ENCODE peak calls at places on chromosomes 6 and 20, in five cellular contexts. O is GM12865, T is fibroblast of mammary gland, K is right cardiac atrium, M is adrenal gland. N is an unnamed sample.

GRCh38 chr6:12555267-12555666 is 161.3 kb upstream of the PHACTR1 start:
- DNase-seq in M (no peak), K (no peak), O (no peak), T (peak), N (no peak)

GRCh38 chr6:122780114-122780513 is 598 bp downstream of the FABP7 start:
- DNase-seq in O (no peak), K (no peak), T (no peak), M (no peak), N (no peak)

GRCh38 chr6:33770116-33770832 is 18.7 kb downstream of the LEMD2 start:
- DNase-seq in M (no peak), T (no peak), K (peak), O (no peak), N (no peak)

GRCh38 chr6:46940433-46941226 is 18.9 kb upstream of the ADGRF5 start:
- DNase-seq in K (no peak), M (no peak), T (no peak), O (no peak), N (no peak)

GRCh38 chr20:7195704-7196103 is 428.2 kb downstream of the BMP2 start:
- DNase-seq in K (no peak), T (peak), M (no peak), O (no peak), N (no peak)

GRCh38 chr6:34661379-34661778 is 35.2 kb downstream of the ILRUN start:
- DNase-seq in O (no peak), T (no peak), K (no peak), M (no peak), N (no peak)

GRCh38 chr6:33787336-33787953 is 1.5 kb downstream of the LEMD2 start:
- DNase-seq in O (no peak), T (peak), K (no peak), M (peak), N (no peak)

GRCh38 chr6:149129401-149130077 is 188.0 kb upstream of the TAB2 start:
- DNase-seq in M (peak), T (peak), O (peak), K (peak), N (no peak)

GRCh38 chr6:116364361-116364760 is 6.4 kb upstream of the DSE start:
- DNase-seq in M (no peak), T (no peak), O (no peak), K (no peak), N (no peak)

GRCh38 chr20:10565191-10565921 is 108.4 kb downstream of the JAG1 start:
- DNase-seq in O (no peak), K (peak), T (peak), M (peak), N (no peak)

GRCh38 chr20:57445298-57445697 is 54.1 kb downstream of the RBM38 start:
- DNase-seq in K (peak), M (no peak), O (no peak), T (peak), N (no peak)

GRCh38 chr6:121033091-121033490 is 301.2 kb downstream of the TBC1D32 start:
- DNase-seq in O (no peak), M (no peak), T (no peak), K (no peak), N (no peak)

GRCh38 chr20:3068986-3069900 is 2.2 kb upstream of the OXT start:
- DNase-seq in T (peak), M (peak), O (peak), K (no peak), N (no peak)

GRCh38 chr20:20549267-20549612 is 163.2 kb downstream of the RALGAPA2 start:
- DNase-seq in K (no peak), O (no peak), M (no peak), T (peak), N (peak)

GRCh38 chr6:7720346-7720745 is 5.6 kb upstream of the BMP6 start:
- DNase-seq in T (no peak), K (no peak), O (no peak), M (no peak), N (no peak)

GRCh38 chr20:55881204-55881603 is 124.1 kb downstream of the CBLN4 start:
- DNase-seq in T (no peak), M (no peak), K (no peak), O (no peak), N (no peak)

GRCh38 chr6:44451803-44452690 is 64.5 kb downstream of the CDC5L start:
- DNase-seq in K (no peak), O (no peak), M (no peak), T (peak), N (no peak)

GRCh38 chr6:6556738-6557503 is 31.6 kb upstream of the LY86 start:
- DNase-seq in M (peak), K (no peak), O (peak), T (peak), N (peak)

GRCh38 chr6:150202404-150202803 is 59.6 kb downstream of the PPP1R14C start:
- DNase-seq in T (peak), K (no peak), O (no peak), M (no peak), N (no peak)

GRCh38 chr6:118867181-118867580 is 26.8 kb upstream of the ASF1A start:
- DNase-seq in M (no peak), K (no peak), T (peak), O (no peak), N (no peak)

GRCh38 chr20:33162753-33163152 is 5.2 kb upstream of the BPIFA2 start:
- DNase-seq in O (peak), K (no peak), T (no peak), M (no peak), N (no peak)

GRCh38 chr6:4358414-4359107 is 223.2 kb upstream of the ECI2 start:
- DNase-seq in T (peak), K (peak), O (no peak), M (peak), N (peak)

GRCh38 chr6:71886184-71887005 is at the start of gene RIMS1:
- DNase-seq in O (peak), M (peak), T (no peak), K (peak), N (peak)

GRCh38 chr6:16130437-16130891 is 1.6 kb downstream of the MYLIP start:
- DNase-seq in T (no peak), O (no peak), K (no peak), M (no peak), N (peak)

GRCh38 chr6:9461161-9461560 is 953.7 kb downstream of the TFAP2A start:
- DNase-seq in O (no peak), T (no peak), K (no peak), M (no peak), N (no peak)

GRCh38 chr6:25026723-25027122 is 91.0 kb upstream of the RIPOR2 start:
- DNase-seq in K (no peak), M (no peak), T (no peak), O (no peak), N (no peak)

GRCh38 chr6:160357088-160357487 is 8.9 kb downstream of the SLC22A3 start:
- DNase-seq in M (no peak), K (no peak), T (no peak), O (no peak), N (no peak)

GRCh38 chr6:30875244-30876038 is 8.9 kb upstream of the DDR1 start:
- DNase-seq in M (no peak), O (no peak), K (no peak), T (no peak), N (no peak)

GRCh38 chr6:12261502-12261901 is 28.7 kb upstream of the EDN1 start:
- DNase-seq in M (no peak), O (peak), T (no peak), K (no peak), N (no peak)

GRCh38 chr6:69098910-69099309 is 463.8 kb downstream of the ADGRB3 start:
- DNase-seq in M (no peak), T (no peak), K (no peak), O (no peak), N (no peak)
- H3K4me3 ChIP-seq in M (no peak), T (no peak), K (no peak), O (no peak), N (no peak)

GRCh38 chr6:28207244-28208179 is 17.6 kb upstream of the ZSCAN9 start:
- DNase-seq in K (peak), O (peak), T (peak), M (no peak), N (peak)
- H3K4me3 ChIP-seq in K (peak), O (peak), T (peak), M (no peak), N (no peak)

GRCh38 chr20:5077761-5078387 is 41.9 kb downstream of the PCNA start:
- DNase-seq in K (no peak), M (no peak), T (no peak), O (peak), N (no peak)
- H3K4me3 ChIP-seq in K (peak), M (no peak), T (no peak), O (no peak), N (no peak)

GRCh38 chr6:127176175-127176574 is 57.7 kb downstream of the RSPO3 start:
- DNase-seq in M (no peak), O (no peak), K (no peak), T (peak), N (no peak)

GRCh38 chr6:127177929-127178231 is 59.4 kb downstream of the RSPO3 start:
- DNase-seq in K (no peak), M (no peak), O (no peak), T (no peak), N (no peak)

GRCh38 chr6:127180421-127180820 is 62.0 kb downstream of the RSPO3 start:
- DNase-seq in K (no peak), O (no peak), T (peak), M (no peak), N (no peak)

GRCh38 chr6:127178746-127179145 is 60.3 kb downstream of the RSPO3 start:
- DNase-seq in M (no peak), K (no peak), O (no peak), T (peak), N (no peak)

GRCh38 chr6:127177030-127177928 is 58.8 kb downstream of the RSPO3 start:
- DNase-seq in M (no peak), O (no peak), T (peak), K (no peak), N (no peak)
- H3K4me3 ChIP-seq in M (no peak), O (no peak), T (no peak), K (no peak), N (no peak)

GRCh38 chr20:64057628-64058498 is 5.1 kb upstream of the TCEA2 start:
- DNase-seq in K (peak), O (peak), M (peak), T (peak), N (peak)
- H3K4me3 ChIP-seq in K (peak), O (no peak), M (no peak), T (no peak), N (no peak)

DNA sequence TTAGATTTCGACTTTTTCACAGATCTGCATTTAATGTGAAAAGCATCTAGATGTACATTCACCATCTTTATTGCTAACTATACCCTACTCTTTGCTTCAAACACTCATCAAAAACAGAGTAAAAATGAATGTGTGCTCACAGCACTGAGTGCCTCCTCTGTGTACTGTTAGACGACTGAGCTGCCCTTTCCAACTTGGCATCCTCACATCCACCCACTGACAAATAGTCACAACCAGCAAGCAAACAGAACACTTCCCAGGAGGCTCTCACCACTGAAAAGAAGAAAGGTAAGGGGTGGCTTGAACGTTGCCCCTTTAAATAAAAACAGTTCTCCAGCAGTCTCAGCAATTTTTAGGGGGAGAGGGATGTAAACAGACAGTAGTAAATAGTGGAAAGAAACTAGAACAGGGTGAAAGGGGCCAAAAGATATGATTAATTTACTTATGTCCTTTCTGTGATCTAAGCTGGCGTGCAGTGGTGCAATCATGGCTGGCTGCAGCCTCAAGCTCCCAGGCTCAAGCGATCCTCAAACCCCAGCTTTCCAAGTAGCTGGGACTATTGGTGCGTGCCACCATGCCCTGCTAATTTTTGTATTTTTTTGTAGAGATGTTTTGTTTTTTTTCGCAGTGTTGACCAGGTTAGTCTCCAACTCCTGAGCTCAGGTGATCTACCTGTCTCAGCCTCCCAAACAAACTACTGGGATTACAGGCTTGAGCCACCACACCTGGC is 48.7 kb downstream of the IPCEF1 start:
- DNase-seq in O (no peak), K (no peak), T (no peak), M (no peak), N (no peak)
- H3K4me3 ChIP-seq in O (no peak), K (no peak), T (no peak), M (no peak), N (no peak)

GRCh38 chr20:63640086-63640485 is 13.1 kb downstream of the STMN3 start:
- DNase-seq in M (no peak), T (no peak), K (peak), O (no peak), N (no peak)

GRCh38 chr20:63633732-63634131 is 6.8 kb upstream of the GMEB2 start:
- DNase-seq in M (no peak), K (peak), T (no peak), O (no peak), N (no peak)

GRCh38 chr20:63636752-63637633 is 10.1 kb upstream of the GMEB2 start:
- DNase-seq in K (peak), O (no peak), M (no peak), T (peak), N (no peak)

GRCh38 chr20:63639093-63639860 is 12.4 kb upstream of the GMEB2 start:
- DNase-seq in M (no peak), K (peak), O (peak), T (no peak), N (no peak)

DNA sequence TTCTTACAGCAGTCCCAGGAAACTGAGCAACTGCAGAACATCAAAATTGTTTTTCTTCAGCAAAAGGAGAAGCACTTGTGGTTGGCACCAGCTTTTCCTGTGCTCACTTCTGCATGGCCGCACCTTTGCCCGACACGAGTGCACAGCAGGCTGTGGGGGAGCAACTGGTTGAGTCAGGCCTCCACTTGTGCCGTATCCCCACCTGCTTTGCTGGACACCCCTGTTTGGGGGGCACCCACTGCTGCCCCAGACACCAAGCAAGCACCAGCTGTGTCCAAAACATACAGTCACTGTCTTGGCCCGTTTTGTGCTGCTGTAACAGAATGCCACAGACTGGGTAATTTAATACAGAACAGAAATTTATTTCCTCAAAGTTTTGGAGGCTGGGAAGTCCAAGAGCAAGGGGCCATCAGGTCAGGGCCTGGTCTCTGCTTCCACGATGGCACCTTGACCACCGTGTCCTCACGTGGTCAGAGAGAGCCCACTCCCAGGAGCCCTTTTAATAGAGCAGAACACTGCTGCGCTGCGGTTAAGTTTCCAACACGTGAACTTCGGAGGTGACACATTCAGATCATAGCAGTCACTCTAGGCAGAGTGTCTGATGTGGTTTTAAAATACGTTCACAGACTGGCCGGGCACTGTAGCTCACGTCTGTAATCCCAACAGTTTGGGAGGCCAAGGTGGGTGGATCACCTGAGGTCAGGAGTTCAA is 8.7 kb upstream of the GMEB2 start:
- DNase-seq in K (peak), O (peak), T (no peak), M (no peak), N (peak)
- H3K4me3 ChIP-seq in K (no peak), O (no peak), T (no peak), M (no peak), N (no peak)

DNA sequence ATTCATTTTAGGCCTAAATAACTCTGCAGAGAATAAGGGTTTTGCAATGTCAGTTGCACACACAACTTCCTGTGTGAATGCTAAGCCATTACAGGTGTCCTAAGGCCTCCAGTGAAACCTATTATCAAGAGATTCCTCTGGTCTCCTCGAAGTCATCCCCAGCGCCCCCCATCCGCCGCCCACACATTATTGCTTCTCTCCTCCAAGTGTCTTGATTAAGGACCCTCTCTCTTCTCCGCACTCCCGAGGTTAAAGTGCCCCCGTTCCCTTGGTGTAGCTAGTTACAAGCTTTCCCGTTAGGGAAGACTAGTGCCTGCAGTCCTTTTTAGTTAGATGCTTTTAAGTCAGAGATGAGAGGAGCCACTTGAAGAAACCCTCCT is 1.2 kb downstream of the HIVEP2 start:
- DNase-seq in T (peak), O (peak), M (no peak), K (peak), N (no peak)
- H3K4me3 ChIP-seq in T (peak), O (peak), M (peak), K (peak), N (no peak)

GRCh38 chr6:147509900-147510299 is 1.4 kb downstream of the SAMD5 start:
- DNase-seq in O (no peak), K (no peak), M (no peak), T (no peak), N (no peak)
- H3K4me3 ChIP-seq in O (no peak), K (peak), M (no peak), T (no peak), N (no peak)

GRCh38 chr20:18497603-18498002 is 578 bp upstream of the RBBP9 start:
- DNase-seq in K (no peak), T (no peak), M (no peak), O (no peak), N (no peak)
- H3K4me3 ChIP-seq in K (no peak), T (no peak), M (no peak), O (peak), N (no peak)